ENCODE peak calls at places on chromosomes 12 and 14, in five cellular contexts. One of them, this sample, is unnamed.

GRCh38 chr12:132492951-132493350 is 3.0 kb downstream of the FBRSL1 start:
- DNase-seq in esophagus squamous epithelium: no peak
- DNase-seq in stimulated activated CD4-positive, alpha-beta T cell treated with anti-CD3 and anti-CD28 coated beads, Interleukin-1b, Interleukin-23, amount 100 ng/mL, for 24 hours: no peak
- DNase-seq in left colon: no peak
- DNase-seq in EL: no peak
- DNase-seq in this sample: no peak

GRCh38 chr14:37081220-37081619 is 91.2 kb downstream of the SLC25A21 start:
- DNase-seq in esophagus squamous epithelium: no peak
- DNase-seq in stimulated activated CD4-positive, alpha-beta T cell treated with anti-CD3 and anti-CD28 coated beads, Interleukin-1b, Interleukin-23, amount 100 ng/mL, for 24 hours: no peak
- DNase-seq in left colon: no peak
- DNase-seq in EL: no peak
- DNase-seq in this sample: no peak

GRCh38 chr12:71129364-71129763 is 28.4 kb downstream of the TSPAN8 start:
- DNase-seq in esophagus squamous epithelium: no peak
- DNase-seq in stimulated activated CD4-positive, alpha-beta T cell treated with anti-CD3 and anti-CD28 coated beads, Interleukin-1b, Interleukin-23, amount 100 ng/mL, for 24 hours: no peak
- DNase-seq in left colon: no peak
- DNase-seq in EL: no peak
- DNase-seq in this sample: no peak

GRCh38 chr12:27077586-27077985 is 4.8 kb downstream of the C12orf71 start:
- DNase-seq in esophagus squamous epithelium: no peak
- DNase-seq in stimulated activated CD4-positive, alpha-beta T cell treated with anti-CD3 and anti-CD28 coated beads, Interleukin-1b, Interleukin-23, amount 100 ng/mL, for 24 hours: no peak
- DNase-seq in left colon: no peak
- DNase-seq in EL: no peak
- DNase-seq in this sample: no peak

GRCh38 chr12:54935235-54935951 is 49.2 kb downstream of the TESPA1 start:
- DNase-seq in esophagus squamous epithelium: no peak
- DNase-seq in stimulated activated CD4-positive, alpha-beta T cell treated with anti-CD3 and anti-CD28 coated beads, Interleukin-1b, Interleukin-23, amount 100 ng/mL, for 24 hours: peak
- DNase-seq in left colon: no peak
- DNase-seq in EL: peak
- DNase-seq in this sample: no peak

GRCh38 chr12:39125580-39125979 is 220.2 kb upstream of the CPNE8 start:
- DNase-seq in esophagus squamous epithelium: no peak
- DNase-seq in stimulated activated CD4-positive, alpha-beta T cell treated with anti-CD3 and anti-CD28 coated beads, Interleukin-1b, Interleukin-23, amount 100 ng/mL, for 24 hours: no peak
- DNase-seq in left colon: no peak
- DNase-seq in EL: no peak
- DNase-seq in this sample: no peak

GRCh38 chr12:95661360-95661759 is 110.1 kb upstream of the USP44 start:
- DNase-seq in esophagus squamous epithelium: no peak
- DNase-seq in stimulated activated CD4-positive, alpha-beta T cell treated with anti-CD3 and anti-CD28 coated beads, Interleukin-1b, Interleukin-23, amount 100 ng/mL, for 24 hours: no peak
- DNase-seq in left colon: no peak
- DNase-seq in EL: no peak
- DNase-seq in this sample: no peak

GRCh38 chr12:117441751-117442150 is 80.3 kb upstream of the NOS1 start:
- DNase-seq in esophagus squamous epithelium: no peak
- DNase-seq in stimulated activated CD4-positive, alpha-beta T cell treated with anti-CD3 and anti-CD28 coated beads, Interleukin-1b, Interleukin-23, amount 100 ng/mL, for 24 hours: no peak
- DNase-seq in left colon: no peak
- DNase-seq in EL: peak
- DNase-seq in this sample: no peak

GRCh38 chr14:68248481-68249255 is 429.1 kb downstream of the RAD51B start:
- DNase-seq in esophagus squamous epithelium: no peak
- DNase-seq in stimulated activated CD4-positive, alpha-beta T cell treated with anti-CD3 and anti-CD28 coated beads, Interleukin-1b, Interleukin-23, amount 100 ng/mL, for 24 hours: no peak
- DNase-seq in left colon: no peak
- DNase-seq in EL: peak
- DNase-seq in this sample: peak

GRCh38 chr14:58752782-58753181 is 115.0 kb downstream of the DACT1 start:
- DNase-seq in esophagus squamous epithelium: no peak
- DNase-seq in stimulated activated CD4-positive, alpha-beta T cell treated with anti-CD3 and anti-CD28 coated beads, Interleukin-1b, Interleukin-23, amount 100 ng/mL, for 24 hours: no peak
- DNase-seq in left colon: peak
- DNase-seq in EL: no peak
- DNase-seq in this sample: no peak

GRCh38 chr12:46546634-46547273 is 174.2 kb upstream of the SLC38A2 start:
- DNase-seq in esophagus squamous epithelium: no peak
- DNase-seq in stimulated activated CD4-positive, alpha-beta T cell treated with anti-CD3 and anti-CD28 coated beads, Interleukin-1b, Interleukin-23, amount 100 ng/mL, for 24 hours: no peak
- DNase-seq in left colon: no peak
- DNase-seq in EL: peak
- DNase-seq in this sample: no peak

GRCh38 chr12:5428332-5429221 is 3.3 kb upstream of the NTF3 start:
- DNase-seq in esophagus squamous epithelium: no peak
- DNase-seq in stimulated activated CD4-positive, alpha-beta T cell treated with anti-CD3 and anti-CD28 coated beads, Interleukin-1b, Interleukin-23, amount 100 ng/mL, for 24 hours: no peak
- DNase-seq in left colon: no peak
- DNase-seq in EL: peak
- DNase-seq in this sample: peak

GRCh38 chr14:76955575-76956252 is 72.8 kb downstream of the IRF2BPL start:
- DNase-seq in esophagus squamous epithelium: no peak
- DNase-seq in stimulated activated CD4-positive, alpha-beta T cell treated with anti-CD3 and anti-CD28 coated beads, Interleukin-1b, Interleukin-23, amount 100 ng/mL, for 24 hours: no peak
- DNase-seq in left colon: peak
- DNase-seq in EL: peak
- DNase-seq in this sample: peak

GRCh38 chr12:104339663-104340062 is 36.1 kb downstream of the EID3 start:
- DNase-seq in esophagus squamous epithelium: no peak
- DNase-seq in stimulated activated CD4-positive, alpha-beta T cell treated with anti-CD3 and anti-CD28 coated beads, Interleukin-1b, Interleukin-23, amount 100 ng/mL, for 24 hours: no peak
- DNase-seq in left colon: no peak
- DNase-seq in EL: no peak
- DNase-seq in this sample: no peak

GRCh38 chr12:120584343-120585149 is 3.3 kb upstream of the POP5 start:
- DNase-seq in esophagus squamous epithelium: no peak
- DNase-seq in stimulated activated CD4-positive, alpha-beta T cell treated with anti-CD3 and anti-CD28 coated beads, Interleukin-1b, Interleukin-23, amount 100 ng/mL, for 24 hours: no peak
- DNase-seq in left colon: peak
- DNase-seq in EL: peak
- DNase-seq in this sample: no peak

GRCh38 chr14:54104746-54105145 is 148.1 kb upstream of the BMP4 start:
- DNase-seq in esophagus squamous epithelium: no peak
- DNase-seq in stimulated activated CD4-positive, alpha-beta T cell treated with anti-CD3 and anti-CD28 coated beads, Interleukin-1b, Interleukin-23, amount 100 ng/mL, for 24 hours: no peak
- DNase-seq in left colon: no peak
- DNase-seq in EL: no peak
- DNase-seq in this sample: no peak

GRCh38 chr12:2335109-2335508 is 282.3 kb downstream of the CACNA1C start:
- DNase-seq in esophagus squamous epithelium: no peak
- DNase-seq in stimulated activated CD4-positive, alpha-beta T cell treated with anti-CD3 and anti-CD28 coated beads, Interleukin-1b, Interleukin-23, amount 100 ng/mL, for 24 hours: no peak
- DNase-seq in left colon: no peak
- DNase-seq in EL: peak
- DNase-seq in this sample: no peak

GRCh38 chr14:103118663-103119404 is 4.4 kb upstream of the TNFAIP2 start:
- DNase-seq in esophagus squamous epithelium: no peak
- DNase-seq in stimulated activated CD4-positive, alpha-beta T cell treated with anti-CD3 and anti-CD28 coated beads, Interleukin-1b, Interleukin-23, amount 100 ng/mL, for 24 hours: no peak
- DNase-seq in left colon: peak
- DNase-seq in EL: no peak
- DNase-seq in this sample: no peak